ENCODE peak calls at places on chromosomes 12 and 14, in four cellular contexts. B is HT1080, E is T-helper 2 cell, V is fibroblast of the aortic adventitia. K is an unnamed sample.

GRCh38 chr12:57605308-57606015 is 838 bp downstream of the DTX3 start:
- DNase-seq in B (no peak), E (no peak), V (peak), K (no peak)

GRCh38 chr14:86777950-86778602 is 1214.9 kb downstream of the GALC start:
- DNase-seq in B (peak), E (no peak), V (peak), K (no peak)

GRCh38 chr14:84874436-84874835 is 655.5 kb upstream of the FLRT2 start:
- DNase-seq in B (no peak), E (no peak), V (no peak), K (no peak)

GRCh38 chr12:102976609-102977280 is 19.3 kb downstream of the ASCL1 start:
- DNase-seq in B (no peak), E (no peak), V (no peak), K (no peak)

GRCh38 chr12:122884860-122885259 is 11.1 kb downstream of the VPS37B start:
- DNase-seq in B (no peak), E (no peak), V (no peak), K (no peak)

GRCh38 chr12:103373088-103373523 is 122.7 kb downstream of the C12orf42 start:
- DNase-seq in B (no peak), E (no peak), V (no peak), K (no peak)

GRCh38 chr12:102990419-102990818 is 32.9 kb downstream of the ASCL1 start:
- DNase-seq in B (no peak), E (no peak), V (no peak), K (no peak)

GRCh38 chr12:112843272-112843671 is 51.7 kb downstream of the RPH3A start:
- DNase-seq in B (no peak), E (no peak), V (peak), K (no peak)

GRCh38 chr14:101854366-101854765 is 92.9 kb downstream of the PPP2R5C start:
- DNase-seq in B (peak), E (peak), V (no peak), K (no peak)

GRCh38 chr12:121212875-121213274 is 2.9 kb downstream of the P2RX4 start:
- DNase-seq in B (no peak), E (no peak), V (no peak), K (no peak)

GRCh38 chr14:67815573-67816235 is 686 bp downstream of the ZFYVE26 start:
- DNase-seq in B (peak), E (no peak), V (peak), K (peak)

GRCh38 chr12:100576311-100577036 is 3.0 kb downstream of the GAS2L3 start:
- DNase-seq in B (peak), E (no peak), V (peak), K (no peak)

GRCh38 chr14:23379331-23380196 is 2.7 kb downstream of the CMTM5 start:
- DNase-seq in B (peak), E (peak), V (peak), K (peak)

GRCh38 chr12:1310684-1311083 is 283.7 kb downstream of the FBXL14 start:
- DNase-seq in B (no peak), E (no peak), V (no peak), K (no peak)

GRCh38 chr14:50038398-50039119 is 77.8 kb downstream of the VCPKMT start:
- DNase-seq in B (peak), E (no peak), V (peak), K (no peak)

GRCh38 chr14:83988274-83988673 is 1541.7 kb upstream of the FLRT2 start:
- DNase-seq in B (no peak), E (no peak), V (peak), K (no peak)

GRCh38 chr12:1947081-1947480 is 28.6 kb upstream of the CACNA2D4 start:
- DNase-seq in B (no peak), E (no peak), V (peak), K (no peak)

GRCh38 chr12:64938179-64938578 is 113.7 kb downstream of the TBC1D30 start:
- DNase-seq in B (no peak), E (no peak), V (no peak), K (no peak)

GRCh38 chr12:16526693-16527092 is 79.3 kb downstream of the LMO3 start:
- DNase-seq in B (peak), E (no peak), V (peak), K (no peak)

GRCh38 chr14:89310211-89310610 is 106.8 kb downstream of the FOXN3 start:
- DNase-seq in B (no peak), E (no peak), V (no peak), K (no peak)

GRCh38 chr12:93592641-93593396 is 20.3 kb downstream of the SOCS2 start:
- DNase-seq in B (no peak), E (no peak), V (no peak), K (no peak)

GRCh38 chr14:60184597-60185555 is 19.7 kb upstream of the DHRS7 start:
- DNase-seq in B (no peak), E (no peak), V (no peak), K (no peak)

GRCh38 chr12:108833757-108834472 is 23.5 kb downstream of the SSH1 start:
- DNase-seq in B (no peak), E (no peak), V (peak), K (no peak)

GRCh38 chr12:69932154-69932553 is 107.1 kb downstream of the MYRFL start:
- DNase-seq in B (no peak), E (no peak), V (no peak), K (no peak)

GRCh38 chr14:81478446-81478845 is 55.2 kb downstream of the SEL1L start:
- DNase-seq in B (no peak), E (no peak), V (no peak), K (peak)

GRCh38 chr14:77584809-77585208 is 31.6 kb downstream of the SPTLC2 start:
- DNase-seq in B (no peak), E (no peak), V (no peak), K (no peak)

GRCh38 chr12:12449533-12450025 is 92.7 kb downstream of the BORCS5 start:
- DNase-seq in B (no peak), E (no peak), V (no peak), K (no peak)

GRCh38 chr12:2998789-2999264 is 39.6 kb downstream of the TEAD4 start:
- DNase-seq in B (peak), E (no peak), V (peak), K (no peak)

GRCh38 chr14:81859071-81859470 is 325.4 kb upstream of the SEL1L start:
- DNase-seq in B (no peak), E (no peak), V (no peak), K (no peak)

GRCh38 chr12:44774815-44775411 is 101.2 kb downstream of the NELL2 start:
- DNase-seq in B (peak), E (peak), V (peak), K (no peak)

GRCh38 chr12:1929985-1930815 is 11.7 kb upstream of the CACNA2D4 start:
- DNase-seq in B (no peak), E (no peak), V (no peak), K (no peak)

GRCh38 chr14:58479975-58480374 is 52.5 kb downstream of the KIAA0586 start:
- DNase-seq in B (no peak), E (no peak), V (no peak), K (no peak)

GRCh38 chr14:93045211-93045674 is 70.5 kb downstream of the ITPK1 start:
- DNase-seq in B (no peak), E (no peak), V (no peak), K (no peak)

GRCh38 chr14:65336191-65336591 is 76.3 kb upstream of the FUT8 start:
- DNase-seq in B (peak), E (no peak), V (peak), K (no peak)

GRCh38 chr12:52872644-52873384 is 24.0 kb upstream of the KRT78 start:
- DNase-seq in B (no peak), E (no peak), V (no peak), K (no peak)